ENCODE peak calls at places on chromosomes 4 and X, in seven cellular contexts. One of them, this sample, is unnamed.

GRCh38 chrX:153968754-153969124 is 2.9 kb downstream of the HCFC1 start:
- DNase-seq in bronchial epithelial cell: no peak
- DNase-seq in H7: peak; percentile 78
- DNase-seq in SK-N-SH: no peak
- DNase-seq in stimulated activated CD8-positive, alpha-beta memory T cell treated with anti-CD3 and anti-CD28 coated beads, Interleukin-2, amount 100 ng/mL, for 1 hour: no peak
- DNase-seq in kidney epithelial cell: no peak
- DNase-seq in stromal cell of bone marrow: no peak
- DNase-seq in this sample: no peak

GRCh38 chr4:112253382-112254000 is 21.9 kb downstream of the AP1AR start:
- DNase-seq in bronchial epithelial cell: no peak
- DNase-seq in H7: peak; percentile 13
- DNase-seq in SK-N-SH: no peak
- DNase-seq in stimulated activated CD8-positive, alpha-beta memory T cell treated with anti-CD3 and anti-CD28 coated beads, Interleukin-2, amount 100 ng/mL, for 1 hour: no peak
- DNase-seq in kidney epithelial cell: no peak
- DNase-seq in stromal cell of bone marrow: no peak
- DNase-seq in this sample: no peak

GRCh38 chr4:186104114-186104894 is at the start of gene FAM149A:
- DNase-seq in bronchial epithelial cell: no peak
- DNase-seq in H7: peak; percentile 86
- DNase-seq in SK-N-SH: no peak
- DNase-seq in stimulated activated CD8-positive, alpha-beta memory T cell treated with anti-CD3 and anti-CD28 coated beads, Interleukin-2, amount 100 ng/mL, for 1 hour: no peak
- DNase-seq in kidney epithelial cell: no peak
- DNase-seq in stromal cell of bone marrow: no peak
- DNase-seq in this sample: no peak

GRCh38 chr4:8685831-8686230 is 93.3 kb downstream of the CPZ start:
- DNase-seq in bronchial epithelial cell: no peak
- DNase-seq in H7: no peak
- DNase-seq in SK-N-SH: no peak
- DNase-seq in stimulated activated CD8-positive, alpha-beta memory T cell treated with anti-CD3 and anti-CD28 coated beads, Interleukin-2, amount 100 ng/mL, for 1 hour: no peak
- DNase-seq in kidney epithelial cell: no peak
- DNase-seq in stromal cell of bone marrow: no peak
- DNase-seq in this sample: no peak

GRCh38 chr4:10183462-10183861 is 66.9 kb upstream of the WDR1 start:
- DNase-seq in bronchial epithelial cell: no peak
- DNase-seq in H7: no peak
- DNase-seq in SK-N-SH: no peak
- DNase-seq in stimulated activated CD8-positive, alpha-beta memory T cell treated with anti-CD3 and anti-CD28 coated beads, Interleukin-2, amount 100 ng/mL, for 1 hour: no peak
- DNase-seq in kidney epithelial cell: no peak
- DNase-seq in stromal cell of bone marrow: no peak
- DNase-seq in this sample: no peak

GRCh38 chr4:118723369-118723768 is 38.2 kb downstream of the METTL14 start:
- DNase-seq in bronchial epithelial cell: no peak
- DNase-seq in H7: no peak
- DNase-seq in SK-N-SH: no peak
- DNase-seq in stimulated activated CD8-positive, alpha-beta memory T cell treated with anti-CD3 and anti-CD28 coated beads, Interleukin-2, amount 100 ng/mL, for 1 hour: no peak
- DNase-seq in kidney epithelial cell: no peak
- DNase-seq in stromal cell of bone marrow: no peak
- DNase-seq in this sample: no peak

GRCh38 chrX:136148391-136148790 is 1.1 kb downstream of the FHL1 start:
- DNase-seq in bronchial epithelial cell: no peak
- DNase-seq in H7: no peak
- DNase-seq in SK-N-SH: no peak
- DNase-seq in stimulated activated CD8-positive, alpha-beta memory T cell treated with anti-CD3 and anti-CD28 coated beads, Interleukin-2, amount 100 ng/mL, for 1 hour: no peak
- DNase-seq in kidney epithelial cell: no peak
- DNase-seq in stromal cell of bone marrow: no peak
- DNase-seq in this sample: no peak

GRCh38 chr4:180810581-180810980 is 1432.6 kb upstream of the TENM3 start:
- DNase-seq in bronchial epithelial cell: no peak
- DNase-seq in H7: no peak
- DNase-seq in SK-N-SH: no peak
- DNase-seq in stimulated activated CD8-positive, alpha-beta memory T cell treated with anti-CD3 and anti-CD28 coated beads, Interleukin-2, amount 100 ng/mL, for 1 hour: no peak
- DNase-seq in kidney epithelial cell: no peak
- DNase-seq in stromal cell of bone marrow: no peak
- DNase-seq in this sample: no peak

GRCh38 chr4:5865896-5866599 is 26.8 kb downstream of the CRMP1 start:
- DNase-seq in bronchial epithelial cell: no peak
- DNase-seq in H7: no peak
- DNase-seq in SK-N-SH: no peak
- DNase-seq in stimulated activated CD8-positive, alpha-beta memory T cell treated with anti-CD3 and anti-CD28 coated beads, Interleukin-2, amount 100 ng/mL, for 1 hour: no peak
- DNase-seq in kidney epithelial cell: no peak
- DNase-seq in stromal cell of bone marrow: no peak
- DNase-seq in this sample: no peak

This sample was measured in SK-N-DZ.